ENCODE peak calls at places on chromosomes 5 and 9, in nine cellular contexts. T is HCT116, V is hepatocyte, X is MM.1S, G is GM23248, K is GM23338, J is neural progenitor cell, L is OCI-LY7, P is SK-N-SH. E is an unnamed sample.

GRCh38 chr9:137167113-137167751 is 2.6 kb downstream of the LRRC26 start:
- DNase-seq in T (no peak), V (no peak), X (no peak), G (peak), K (peak), J (no peak), L (no peak), P (peak), E (no peak)

GRCh38 chr9:98867434-98868168 is 60.1 kb downstream of the GALNT12 start:
- DNase-seq in T (no peak), V (peak), X (no peak), G (peak), K (no peak), J (no peak), L (peak), P (no peak), E (peak)

GRCh38 chr5:137078171-137078665 is 420.9 kb downstream of the SPOCK1 start:
- DNase-seq in T (peak), V (no peak), X (no peak), G (peak), K (peak), J (no peak), L (no peak), P (no peak), E (peak)

GRCh38 chr9:87095961-87096360 is 148.7 kb upstream of the GAS1 start:
- DNase-seq in T (no peak), V (no peak), X (no peak), G (no peak), K (no peak), J (no peak), L (no peak), P (no peak), E (no peak)

GRCh38 chr5:12522116-12522515 is 617.9 kb upstream of the CTNND2 start:
- DNase-seq in T (no peak), V (no peak), X (no peak), G (no peak), K (no peak), J (no peak), L (no peak), P (no peak), E (peak)

GRCh38 chr5:132657676-132658382 is at the start of gene IL13:
- DNase-seq in T (no peak), V (no peak), X (no peak), G (no peak), K (no peak), J (no peak), L (no peak), P (no peak), E (no peak)

GRCh38 chr9:79570449-79571308 is 1.1 kb upstream of the TLE4 start:
- DNase-seq in T (no peak), V (peak), X (peak), G (peak), K (peak), J (peak), L (peak), P (peak), E (peak)

GRCh38 chr5:135857630-135858311 is 23.3 kb downstream of the SLC25A48 start:
- DNase-seq in T (no peak), V (no peak), X (no peak), G (no peak), K (no peak), J (no peak), L (no peak), P (no peak), E (peak)

GRCh38 chr5:76472338-76473336 is 69.6 kb downstream of the IQGAP2 start:
- DNase-seq in T (no peak), V (no peak), X (no peak), G (no peak), K (no peak), J (no peak), L (no peak), P (no peak), E (peak)

GRCh38 chr5:80194470-80194869 is 61.4 kb downstream of the SERINC5 start:
- DNase-seq in T (no peak), V (no peak), X (no peak), G (no peak), K (no peak), J (no peak), L (peak), P (no peak), E (no peak)

GRCh38 chr5:14417792-14418765 is 163.5 kb upstream of the OTULINL start:
- DNase-seq in T (no peak), V (no peak), X (no peak), G (no peak), K (no peak), J (no peak), L (no peak), P (peak), E (no peak)

GRCh38 chr9:33146298-33146697 is 20.8 kb downstream of the B4GALT1 start:
- DNase-seq in T (no peak), V (no peak), X (no peak), G (no peak), K (no peak), J (no peak), L (no peak), P (no peak), E (no peak)

GRCh38 chr9:68781866-68782265 is 76.8 kb downstream of the PIP5K1B start:
- DNase-seq in T (no peak), V (no peak), X (no peak), G (no peak), K (no peak), J (no peak), L (no peak), P (no peak), E (no peak)

GRCh38 chr5:56026863-56027300 is 32.1 kb upstream of the IL6ST start:
- DNase-seq in T (no peak), V (peak), X (no peak), G (peak), K (no peak), J (no peak), L (no peak), P (no peak), E (peak)

GRCh38 chr9:120723547-120723946 is 9.3 kb upstream of the MEGF9 start:
- DNase-seq in T (no peak), V (no peak), X (no peak), G (peak), K (no peak), J (no peak), L (no peak), P (no peak), E (no peak)

GRCh38 chr9:100379862-100380261 is 27.1 kb upstream of the TEX10 start:
- DNase-seq in T (no peak), V (peak), X (no peak), G (peak), K (no peak), J (no peak), L (no peak), P (no peak), E (peak)

GRCh38 chr5:90830058-90830457 is 271.5 kb downstream of the ADGRV1 start:
- DNase-seq in T (no peak), V (peak), X (no peak), G (no peak), K (no peak), J (no peak), L (no peak), P (no peak), E (peak)

GRCh38 chr5:64854855-64855254 is 86.1 kb downstream of the CWC27 start:
- DNase-seq in T (no peak), V (no peak), X (no peak), G (peak), K (no peak), J (no peak), L (no peak), P (no peak), E (no peak)

GRCh38 chr5:167578977-167579700 is 712.3 kb upstream of the WWC1 start:
- DNase-seq in T (no peak), V (no peak), X (no peak), G (peak), K (no peak), J (no peak), L (no peak), P (no peak), E (no peak)

GRCh38 chr5:172380992-172381643 is 73.2 kb downstream of the SH3PXD2B start:
- DNase-seq in T (no peak), V (peak), X (no peak), G (peak), K (no peak), J (no peak), L (no peak), P (peak), E (peak)

GRCh38 chr5:135177591-135177990 is 143.6 kb upstream of the PITX1 start:
- DNase-seq in T (no peak), V (no peak), X (no peak), G (no peak), K (no peak), J (no peak), L (peak), P (no peak), E (no peak)

GRCh38 chr9:127923046-127923445 is 6.2 kb upstream of the ST6GALNAC4 start:
- DNase-seq in T (no peak), V (no peak), X (no peak), G (no peak), K (peak), J (peak), L (no peak), P (peak), E (no peak)

DNA sequence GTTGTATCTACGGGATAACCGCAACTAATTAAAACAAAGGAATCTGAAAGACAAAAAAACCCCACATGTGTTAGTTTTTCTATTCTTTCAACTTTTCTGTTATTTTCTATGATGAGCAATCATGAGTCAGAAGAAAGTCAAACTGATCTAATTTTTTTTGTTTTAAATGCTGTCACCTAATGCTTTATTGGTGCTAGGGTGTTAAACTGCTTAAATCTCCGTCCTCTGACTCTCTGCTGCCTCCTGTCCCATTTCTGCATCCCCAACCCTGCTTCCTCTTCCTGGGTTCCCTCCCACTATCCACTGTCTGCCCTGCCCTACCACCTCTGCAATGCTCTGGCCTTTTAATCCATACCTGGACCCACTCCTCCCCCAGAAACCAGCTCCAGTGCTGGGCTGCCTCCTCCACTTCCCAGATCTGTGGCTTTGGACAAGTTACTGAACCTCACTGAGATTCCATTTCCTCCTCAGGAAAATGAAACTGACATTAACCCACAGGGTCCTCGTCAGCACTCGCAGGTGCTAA is 15.7 kb downstream of the PTPN3 start:
- DNase-seq in T (no peak), V (no peak), X (no peak), G (peak), K (no peak), J (no peak), L (no peak), P (no peak), E (no peak)
- TF ChIP-seq EZH2phosphoT487 in T (no peak), V (no peak), X (no peak), G (no peak), K (no peak), J (no peak), L (no peak), P (no peak), E (no peak)

GRCh38 chr5:168706655-168707069 is 127.5 kb upstream of the PANK3 start:
- DNase-seq in T (peak), V (peak), X (peak), G (peak), K (peak), J (peak), L (peak), P (peak), E (peak)

GRCh38 chr5:168707646-168708300 is 128.6 kb upstream of the PANK3 start:
- DNase-seq in T (no peak), V (no peak), X (no peak), G (no peak), K (no peak), J (no peak), L (no peak), P (no peak), E (no peak)

GRCh38 chr5:168702511-168702910 is 123.3 kb upstream of the PANK3 start:
- DNase-seq in T (no peak), V (no peak), X (no peak), G (no peak), K (no peak), J (no peak), L (no peak), P (no peak), E (no peak)

GRCh38 chr5:168708301-168708695 is 129.1 kb upstream of the PANK3 start:
- DNase-seq in T (no peak), V (no peak), X (no peak), G (no peak), K (no peak), J (peak), L (no peak), P (no peak), E (no peak)

DNA sequence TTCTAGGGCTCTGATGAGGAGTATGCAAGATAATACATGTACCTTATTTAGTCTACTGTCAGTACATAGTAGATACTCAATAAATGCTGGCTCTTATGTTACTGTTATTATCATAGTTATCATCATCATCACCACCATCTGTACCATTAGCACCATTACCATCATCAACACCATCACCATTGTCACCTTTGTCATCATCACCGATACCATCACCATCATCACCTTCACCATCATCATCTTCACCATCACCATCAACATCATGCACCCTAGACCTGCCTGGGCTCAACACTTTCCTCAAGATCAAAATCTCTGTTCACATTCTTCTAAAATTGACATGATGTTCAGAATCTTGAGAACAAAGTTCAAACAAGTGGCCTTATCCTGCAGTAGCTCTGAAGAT is 126.2 kb upstream of the PANK3 start:
- DNase-seq in T (no peak), V (no peak), X (no peak), G (no peak), K (no peak), J (no peak), L (no peak), P (no peak), E (no peak)
- H3K27ac ChIP-seq in T (no peak), V (no peak), X (no peak), G (no peak), K (no peak), J (no peak), L (no peak), P (no peak), E (no peak)

DNA sequence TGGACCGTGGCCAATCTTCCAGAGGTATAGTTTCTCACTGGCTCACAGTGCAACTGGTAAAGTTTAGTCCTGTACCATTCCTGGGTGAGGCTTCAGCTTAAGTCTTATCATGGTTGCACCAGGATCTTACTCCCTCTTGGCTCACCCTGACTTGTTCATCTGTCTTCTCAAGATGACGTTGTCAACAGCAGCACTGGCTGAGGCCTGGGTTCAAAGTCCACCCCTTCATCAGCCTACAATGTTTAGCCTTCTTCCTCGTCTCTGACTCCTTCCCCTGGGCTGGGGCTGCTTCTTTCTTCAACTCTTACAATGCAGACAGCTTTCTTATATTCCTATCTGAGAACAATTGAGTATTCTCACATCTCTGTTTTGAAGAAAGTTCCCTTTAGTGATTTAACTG is 311.1 kb upstream of the CLINT1 start:
- DNase-seq in T (no peak), V (peak), X (no peak), G (no peak), K (no peak), J (no peak), L (no peak), P (no peak), E (no peak)
- TF ChIP-seq EZH2phosphoT487 in T (no peak), V (no peak), X (no peak), G (no peak), K (no peak), J (no peak), L (no peak), P (no peak), E (no peak)

GRCh38 chr9:92680166-92681119 is 10.5 kb upstream of the IPPK start:
- DNase-seq in T (no peak), V (no peak), X (no peak), G (peak), K (no peak), J (no peak), L (no peak), P (no peak), E (no peak)

GRCh38 chr9:92686954-92687353 is 17.0 kb upstream of the IPPK start:
- DNase-seq in T (no peak), V (no peak), X (no peak), G (peak), K (peak), J (no peak), L (peak), P (no peak), E (peak)

GRCh38 chr9:92682269-92682668 is 12.3 kb upstream of the IPPK start:
- DNase-seq in T (no peak), V (no peak), X (no peak), G (no peak), K (no peak), J (no peak), L (no peak), P (no peak), E (no peak)

GRCh38 chr9:92679413-92680165 is 9.7 kb upstream of the IPPK start:
- DNase-seq in T (no peak), V (no peak), X (no peak), G (no peak), K (peak), J (no peak), L (no peak), P (no peak), E (no peak)

GRCh38 chr9:92685022-92685421 is 15.1 kb upstream of the IPPK start:
- DNase-seq in T (no peak), V (no peak), X (no peak), G (no peak), K (no peak), J (no peak), L (peak), P (no peak), E (no peak)
- H3K27ac ChIP-seq in T (no peak), V (no peak), X (no peak), G (no peak), K (no peak), J (no peak), L (no peak), P (no peak), E (no peak)

GRCh38 chr9:129102791-129103594 is 7.6 kb downstream of the CRAT start:
- DNase-seq in T (peak), V (peak), X (peak), G (peak), K (peak), J (peak), L (peak), P (peak), E (no peak)
- TF ChIP-seq EZH2phosphoT487 in T (no peak), V (no peak), X (no peak), G (no peak), K (no peak), J (no peak), L (no peak), P (no peak), E (no peak)

GRCh38 chr9:8783999-8784398 is 984.4 kb upstream of the DMAC1 start:
- DNase-seq in T (no peak), V (no peak), X (no peak), G (no peak), K (no peak), J (no peak), L (no peak), P (no peak), E (no peak)
- H3K27ac ChIP-seq in T (no peak), V (no peak), X (no peak), G (no peak), K (no peak), J (no peak), L (no peak), P (no peak), E (no peak)

GRCh38 chr9:121974421-121974820 is 118.7 kb downstream of the TTLL11 start:
- DNase-seq in T (no peak), V (no peak), X (no peak), G (no peak), K (no peak), J (no peak), L (no peak), P (no peak), E (peak)
- TF ChIP-seq EZH2phosphoT487 in T (no peak), V (no peak), X (no peak), G (no peak), K (no peak), J (no peak), L (no peak), P (no peak), E (no peak)